ENCODE peak calls at places on chromosomes 3 and 15, in seven cellular contexts. X is upper lobe of right lung, Y is mucosa of descending colon, C is uterus, H is right atrium auricular region, F is cardiac muscle cell, V is testis. K is an unnamed sample.

GRCh38 chr15:68154923-68155559 is 50.1 kb downstream of the CALML4 start:
- DNase-seq in F (peak; percentile 67), Y (no peak), H (no peak), V (peak; percentile 66), C (peak; percentile 33), X (no peak), K (no peak)

GRCh38 chr3:166351461-166351860 is 514.2 kb upstream of the BCHE start:
- DNase-seq in Y (no peak), V (no peak), X (no peak), H (no peak), C (no peak), F (no peak), K (no peak)

GRCh38 chr15:55168350-55168974 is 28.3 kb downstream of the RSL24D1 start:
- DNase-seq in C (no peak), Y (peak; percentile 38), X (peak; percentile 70), V (peak; percentile 64), F (peak; percentile 74), H (no peak), K (no peak)

GRCh38 chr15:35505816-35506215 is 40.1 kb downstream of the DPH6 start:
- DNase-seq in C (no peak), Y (no peak), F (no peak), X (no peak), V (no peak), H (no peak), K (no peak)

GRCh38 chr15:65935391-65935790 is 66.1 kb downstream of the RAB11A start:
- DNase-seq in F (no peak), Y (no peak), C (no peak), V (no peak), X (no peak), H (no peak), K (no peak)

GRCh38 chr3:40608091-40608490 is 83.3 kb downstream of the ZNF621 start:
- DNase-seq in C (no peak), H (no peak), F (no peak), V (no peak), X (no peak), Y (no peak), K (no peak)

GRCh38 chr3:186414735-186415419 is 52.8 kb upstream of the DGKG start:
- DNase-seq in X (no peak), C (peak; percentile 52), Y (no peak), V (no peak), F (no peak), H (no peak), K (no peak)

GRCh38 chr3:12750658-12751071 is 8.4 kb downstream of the TMEM40 start:
- DNase-seq in H (no peak), V (no peak), F (no peak), X (no peak), Y (no peak), C (peak; percentile 29), K (no peak)

GRCh38 chr3:31802981-31803380 is 178.1 kb downstream of the OSBPL10 start:
- DNase-seq in H (no peak), C (no peak), V (no peak), F (no peak), Y (no peak), X (no peak), K (no peak)

GRCh38 chr15:48112242-48112641 is 8.5 kb upstream of the SLC24A5 start:
- DNase-seq in F (peak; percentile 60), C (no peak), Y (no peak), H (no peak), X (no peak), V (no peak), K (no peak)
- TF ChIP-seq CTCF in F (peak; percentile 43), C (no peak), Y (no peak), H (peak; percentile 31), X (no peak), V (no peak), K (peak; percentile 22)

GRCh38 chr15:40437754-40438687 is 2.7 kb upstream of the BAHD1 start:
- DNase-seq in F (no peak), X (no peak), C (no peak), H (no peak), V (peak; percentile 46), Y (no peak), K (no peak)
- H3K4me1 ChIP-seq in F (peaks cover 44% of the 10 kb centered on the region), X (peaks cover 32% of the 10 kb centered on the region), C (no peaks in the 10 kb centered on the region), H (peaks cover 51% of the 10 kb centered on the region), V (peaks cover 45% of the 10 kb centered on the region), Y (peaks cover 25% of the 10 kb centered on the region), K (peaks cover 22% of the 10 kb centered on the region)

GRCh38 chr15:92903588-92903955 is 3.4 kb downstream of the CHD2 start:
- DNase-seq in F (no peak), V (no peak), X (no peak), C (no peak), Y (no peak), H (no peak), K (no peak)
- H3K36me3 ChIP-seq in F (peaks cover 3% of the 10 kb centered on the region), V (no peaks in the 10 kb centered on the region), X (peaks cover 12% of the 10 kb centered on the region), C (no peaks in the 10 kb centered on the region), Y (no peaks in the 10 kb centered on the region), H (no peaks in the 10 kb centered on the region), K (no peaks in the 10 kb centered on the region)

GRCh38 chr3:147120029-147120428 is 286.3 kb downstream of the ZIC4 start:
- DNase-seq in C (no peak), F (peak; percentile 3), V (no peak), Y (no peak), X (no peak), H (no peak), K (no peak)
- TF ChIP-seq CTCF in C (no peak), F (peak; percentile 48), V (no peak), Y (no peak), X (peak; percentile 27), H (peak; percentile 48), K (no peak)

GRCh38 chr3:58059349-58060321 is 51.4 kb downstream of the FLNB start:
- DNase-seq in F (peak; percentile 47), C (peak; percentile 76), V (peak; percentile 81), Y (peak; percentile 60), H (peak; percentile 69), X (no peak), K (no peak)
- H3K4me1 ChIP-seq in F (no peaks in the 10 kb centered on the region), C (peaks cover 12% of the 10 kb centered on the region), V (peaks cover 41% of the 10 kb centered on the region), Y (peaks cover 47% of the 10 kb centered on the region), H (peaks cover 43% of the 10 kb centered on the region), X (peaks cover 14% of the 10 kb centered on the region), K (peaks cover 17% of the 10 kb centered on the region)

GRCh38 chr3:195878424-195879274 is 29.7 kb downstream of the TNK2 start:
- DNase-seq in Y (no peak), H (no peak), C (no peak), X (no peak), V (no peak), F (no peak), K (no peak)
- H3K36me3 ChIP-seq in Y (no peaks in the 10 kb centered on the region), H (peaks cover 50% of the 10 kb centered on the region), C (no peaks in the 10 kb centered on the region), X (peaks cover 42% of the 10 kb centered on the region), V (no peaks in the 10 kb centered on the region), F (peaks cover 29% of the 10 kb centered on the region), K (peaks cover 56% of the 10 kb centered on the region)